ENCODE peak calls at places on chromosomes 2 and 18, in six cellular contexts. One of them, this sample, is unnamed.

GRCh38 chr2:195312662-195313061 is 344.4 kb upstream of the SLC39A10 start:
- DNase-seq in tibial nerve: no peak
- DNase-seq in A549: no peak
- DNase-seq in lower leg skin: no peak
- DNase-seq in esophagus squamous epithelium: no peak
- DNase-seq in suprapubic skin: no peak
- DNase-seq in this sample: no peak

GRCh38 chr2:54497738-54498680 is 41.9 kb downstream of the SPTBN1 start:
- DNase-seq in tibial nerve: no peak
- DNase-seq in A549: no peak
- DNase-seq in lower leg skin: peak; percentile 27
- DNase-seq in esophagus squamous epithelium: no peak
- DNase-seq in suprapubic skin: no peak
- DNase-seq in this sample: peak; percentile 52

GRCh38 chr2:11367170-11367569 is 22.7 kb upstream of the ROCK2 start:
- DNase-seq in tibial nerve: no peak
- DNase-seq in A549: no peak
- DNase-seq in lower leg skin: no peak
- DNase-seq in esophagus squamous epithelium: no peak
- DNase-seq in suprapubic skin: no peak
- DNase-seq in this sample: no peak

GRCh38 chr2:189698020-189698887 is 23.8 kb downstream of the ANKAR start:
- DNase-seq in tibial nerve: peak; percentile 88
- DNase-seq in A549: peak; percentile 10
- DNase-seq in lower leg skin: peak; percentile 33
- DNase-seq in esophagus squamous epithelium: no peak
- DNase-seq in suprapubic skin: no peak
- DNase-seq in this sample: no peak

GRCh38 chr2:950627-950992 is at the start of gene SNTG2:
- DNase-seq in tibial nerve: peak; percentile 11
- DNase-seq in A549: no peak
- DNase-seq in lower leg skin: no peak
- DNase-seq in esophagus squamous epithelium: no peak
- DNase-seq in suprapubic skin: no peak
- DNase-seq in this sample: peak; percentile 37

GRCh38 chr2:46072146-46072820 is 224.9 kb upstream of the EPAS1 start:
- DNase-seq in tibial nerve: no peak
- DNase-seq in A549: no peak
- DNase-seq in lower leg skin: no peak
- DNase-seq in esophagus squamous epithelium: no peak
- DNase-seq in suprapubic skin: no peak
- DNase-seq in this sample: no peak

GRCh38 chr2:60899892-60900249 is 18.5 kb downstream of the REL start:
- DNase-seq in tibial nerve: no peak
- DNase-seq in A549: no peak
- DNase-seq in lower leg skin: no peak
- DNase-seq in esophagus squamous epithelium: no peak
- DNase-seq in suprapubic skin: no peak
- DNase-seq in this sample: no peak

GRCh38 chr2:223697921-223698645 is 95.9 kb upstream of the SCG2 start:
- DNase-seq in tibial nerve: no peak
- DNase-seq in A549: no peak
- DNase-seq in lower leg skin: no peak
- DNase-seq in esophagus squamous epithelium: no peak
- DNase-seq in suprapubic skin: no peak
- DNase-seq in this sample: no peak

GRCh38 chr18:8752329-8752728 is 47.0 kb downstream of the MTCL1 start:
- DNase-seq in tibial nerve: no peak
- DNase-seq in A549: no peak
- DNase-seq in lower leg skin: no peak
- DNase-seq in esophagus squamous epithelium: no peak
- DNase-seq in suprapubic skin: no peak
- DNase-seq in this sample: no peak

GRCh38 chr18:8747440-8747937 is 42.1 kb downstream of the MTCL1 start:
- DNase-seq in tibial nerve: no peak
- DNase-seq in A549: no peak
- DNase-seq in lower leg skin: no peak
- DNase-seq in esophagus squamous epithelium: no peak
- DNase-seq in suprapubic skin: no peak
- DNase-seq in this sample: no peak

GRCh38 chr18:8749492-8749891 is 44.1 kb downstream of the MTCL1 start:
- DNase-seq in tibial nerve: no peak
- DNase-seq in A549: no peak
- DNase-seq in lower leg skin: no peak
- DNase-seq in esophagus squamous epithelium: no peak
- DNase-seq in suprapubic skin: no peak
- DNase-seq in this sample: no peak

GRCh38 chr18:8751692-8752091 is 46.3 kb downstream of the MTCL1 start:
- DNase-seq in tibial nerve: no peak
- DNase-seq in A549: no peak
- DNase-seq in lower leg skin: no peak
- DNase-seq in esophagus squamous epithelium: no peak
- DNase-seq in suprapubic skin: no peak
- DNase-seq in this sample: no peak

DNA sequence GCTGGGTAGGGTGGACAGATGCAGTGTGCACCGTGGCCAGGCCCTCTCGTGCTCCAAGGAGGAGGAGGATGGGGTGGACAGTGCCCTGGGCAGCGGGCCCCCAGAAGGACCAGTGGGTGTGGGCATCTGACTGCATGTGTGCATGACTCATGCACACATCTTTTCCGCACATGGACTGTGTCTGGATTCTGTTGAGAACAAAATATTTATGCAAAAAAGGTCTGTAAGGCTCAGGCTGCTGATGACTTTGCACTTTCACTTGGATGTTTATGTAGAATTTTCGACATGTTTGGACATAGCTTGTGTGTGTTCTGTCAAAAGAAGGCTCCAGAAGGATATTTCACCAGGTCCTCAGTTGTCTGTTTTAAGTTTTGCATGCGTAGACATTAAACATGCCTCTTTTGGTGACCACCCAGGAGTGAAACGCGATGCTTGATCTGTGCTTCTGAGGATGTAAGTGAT is 45.6 kb downstream of the MTCL1 start:
- DNase-seq in tibial nerve: no peak
- DNase-seq in A549: no peak
- DNase-seq in lower leg skin: peak; percentile 37
- DNase-seq in esophagus squamous epithelium: no peak
- DNase-seq in suprapubic skin: no peak
- DNase-seq in this sample: no peak
- H3K4me3 ChIP-seq in tibial nerve: no peak overlapping the region
- H3K4me3 ChIP-seq in A549: no peak overlapping the region
- H3K4me3 ChIP-seq in lower leg skin: no peak overlapping the region
- H3K4me3 ChIP-seq in esophagus squamous epithelium: no peak overlapping the region
- H3K4me3 ChIP-seq in suprapubic skin: no peak overlapping the region
- H3K4me3 ChIP-seq in this sample: no peak overlapping the region

GRCh38 chr2:226984461-226985226 is 148.8 kb downstream of the RHBDD1 start:
- DNase-seq in tibial nerve: no peak
- DNase-seq in A549: no peak
- DNase-seq in lower leg skin: no peak
- DNase-seq in esophagus squamous epithelium: no peak
- DNase-seq in suprapubic skin: no peak
- DNase-seq in this sample: no peak
- TF ChIP-seq POLR2A in tibial nerve: no peak
- TF ChIP-seq POLR2A in A549: no peak
- TF ChIP-seq POLR2A in lower leg skin: no peak
- TF ChIP-seq POLR2A in esophagus squamous epithelium: no peak
- TF ChIP-seq POLR2A in suprapubic skin: no peak
- TF ChIP-seq POLR2A in this sample: no peak

GRCh38 chr2:145166716-145167115 is 646.8 kb upstream of the ZEB2 start:
- DNase-seq in tibial nerve: no peak
- DNase-seq in A549: no peak
- DNase-seq in lower leg skin: no peak
- DNase-seq in esophagus squamous epithelium: no peak
- DNase-seq in suprapubic skin: no peak
- DNase-seq in this sample: no peak
- H3K4me3 ChIP-seq in tibial nerve: no peak overlapping the region
- H3K4me3 ChIP-seq in A549: no peak overlapping the region
- H3K4me3 ChIP-seq in lower leg skin: no peak overlapping the region
- H3K4me3 ChIP-seq in esophagus squamous epithelium: no peak overlapping the region
- H3K4me3 ChIP-seq in suprapubic skin: no peak overlapping the region
- H3K4me3 ChIP-seq in this sample: no peak overlapping the region

GRCh38 chr18:12307871-12308385 is at the start of gene TUBB6:
- DNase-seq in tibial nerve: peak; percentile 49
- DNase-seq in A549: peak; percentile 24
- DNase-seq in lower leg skin: peak; percentile 38
- DNase-seq in esophagus squamous epithelium: no peak
- DNase-seq in suprapubic skin: peak; percentile 84
- DNase-seq in this sample: peak; percentile 88
- TF ChIP-seq POLR2A in tibial nerve: peak; percentile 65
- TF ChIP-seq POLR2A in A549: peak; percentile 81
- TF ChIP-seq POLR2A in lower leg skin: no peak
- TF ChIP-seq POLR2A in esophagus squamous epithelium: peak; percentile 60
- TF ChIP-seq POLR2A in suprapubic skin: peak; percentile 36
- TF ChIP-seq POLR2A in this sample: peak; percentile 56

DNA sequence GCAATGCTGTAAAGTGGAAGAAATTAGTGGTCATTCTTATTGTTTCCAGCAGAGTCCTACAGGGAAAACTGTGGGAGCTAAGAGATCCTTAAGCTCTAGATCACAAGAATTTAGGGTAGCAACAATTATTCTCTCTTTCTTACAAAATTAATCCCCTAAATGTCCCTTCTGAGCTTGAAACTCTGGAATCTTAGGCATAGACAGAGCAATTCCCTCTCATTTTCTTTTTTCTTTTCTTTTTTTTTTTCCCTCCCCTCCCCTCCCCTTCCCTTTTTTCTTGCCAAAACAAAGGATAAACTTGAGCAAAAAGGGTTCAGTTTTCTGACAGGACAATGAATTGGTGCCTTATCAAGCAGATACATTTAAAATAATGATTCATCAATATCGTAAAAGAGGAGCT is 441.0 kb downstream of the DSC3 start:
- DNase-seq in tibial nerve: no peak
- DNase-seq in A549: no peak
- DNase-seq in lower leg skin: no peak
- DNase-seq in esophagus squamous epithelium: no peak
- DNase-seq in suprapubic skin: no peak
- DNase-seq in this sample: no peak
- H3K4me3 ChIP-seq in tibial nerve: no peak overlapping the region
- H3K4me3 ChIP-seq in A549: no peak overlapping the region
- H3K4me3 ChIP-seq in lower leg skin: no peak overlapping the region
- H3K4me3 ChIP-seq in esophagus squamous epithelium: no peak overlapping the region
- H3K4me3 ChIP-seq in suprapubic skin: no peak overlapping the region
- H3K4me3 ChIP-seq in this sample: no peak overlapping the region

DNA sequence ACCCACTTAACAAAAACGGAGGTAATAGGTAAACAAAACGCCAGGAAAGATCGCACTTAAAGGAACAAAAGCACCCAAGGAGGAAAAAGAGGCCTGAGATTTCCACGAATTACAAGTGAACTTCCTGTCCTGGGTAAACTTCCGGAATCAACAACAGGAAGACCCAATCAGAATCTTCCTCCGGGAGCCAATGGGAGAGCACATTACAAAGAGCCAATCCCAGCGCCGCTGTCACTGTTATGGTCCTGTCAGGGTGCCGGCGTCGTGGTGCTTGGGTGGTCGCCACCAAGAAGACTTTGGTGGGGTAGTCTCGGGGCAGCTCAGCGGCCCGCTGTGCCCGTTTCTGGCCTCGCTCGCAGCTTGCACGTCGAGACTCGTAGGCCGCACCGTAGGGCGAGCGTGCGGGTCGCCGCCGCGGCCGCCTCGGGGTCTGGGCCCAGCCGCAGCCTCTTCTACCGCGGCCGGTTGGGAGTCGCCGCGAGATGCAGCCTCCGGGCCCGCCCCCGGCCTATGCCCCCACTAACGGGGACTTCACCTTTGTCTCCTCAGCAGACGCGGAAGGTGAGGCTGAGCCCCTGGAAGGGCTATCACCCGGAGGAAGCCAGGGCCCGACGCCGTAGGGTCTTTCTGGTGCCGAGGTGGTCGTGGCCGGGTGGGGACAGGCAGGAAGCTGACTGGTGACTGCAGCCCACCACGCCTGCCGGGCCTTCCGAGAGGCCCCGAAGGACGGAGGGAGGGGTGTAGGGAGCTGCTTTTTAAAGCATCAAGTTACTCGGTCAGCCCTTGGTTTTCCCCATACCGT is at the start of gene YIPF4:
- DNase-seq in tibial nerve: peak; percentile 98
- DNase-seq in A549: peak; percentile 100
- DNase-seq in lower leg skin: peak; percentile 93
- DNase-seq in esophagus squamous epithelium: peak; percentile 54
- DNase-seq in suprapubic skin: peak; percentile 94
- DNase-seq in this sample: peak; percentile 87
- TF ChIP-seq POLR2A in tibial nerve: peak; percentile 55
- TF ChIP-seq POLR2A in A549: peak; percentile 52
- TF ChIP-seq POLR2A in lower leg skin: no peak
- TF ChIP-seq POLR2A in esophagus squamous epithelium: peak; percentile 58
- TF ChIP-seq POLR2A in suprapubic skin: no peak
- TF ChIP-seq POLR2A in this sample: peak; percentile 75

DNA sequence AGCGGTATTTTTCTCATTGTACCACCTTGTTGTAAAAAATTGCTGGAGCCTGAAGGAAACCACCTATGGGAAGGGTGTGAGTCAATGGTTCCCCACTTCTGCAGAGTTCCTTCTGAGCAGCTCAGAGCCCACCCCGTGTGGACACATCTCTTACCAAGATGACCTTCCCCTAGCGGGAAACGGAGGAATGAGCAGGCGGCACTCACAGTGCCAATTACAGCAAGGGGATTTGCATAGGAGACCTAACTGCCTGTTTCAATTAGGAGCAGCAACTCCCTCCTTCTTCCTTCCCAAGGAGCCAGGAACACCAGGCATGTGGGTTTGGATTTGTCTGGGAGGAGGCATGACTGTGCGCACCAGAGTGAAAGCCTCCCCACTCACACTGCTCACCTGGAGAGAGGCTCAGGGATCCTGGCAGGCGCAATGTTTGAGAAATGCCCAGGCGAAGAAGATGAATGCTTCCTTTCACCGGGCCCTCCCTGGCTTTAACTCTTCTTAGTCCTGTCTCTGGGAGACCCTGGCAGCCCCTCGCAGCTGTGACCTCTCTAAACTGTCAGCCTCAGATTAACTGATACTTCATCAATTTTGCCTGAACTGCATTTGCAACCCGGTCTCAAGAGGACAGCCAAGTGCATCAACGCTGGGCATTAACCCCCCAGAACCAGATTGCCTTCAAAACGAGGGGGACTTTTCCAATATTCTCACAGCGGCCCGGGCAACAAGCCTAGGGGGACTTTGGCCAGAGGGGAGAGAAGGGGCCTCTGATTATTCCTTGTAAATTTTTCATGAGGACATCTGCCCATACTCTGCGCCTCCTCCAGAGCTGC is 94.0 kb downstream of the CMPK2 start:
- DNase-seq in tibial nerve: no peak
- DNase-seq in A549: no peak
- DNase-seq in lower leg skin: no peak
- DNase-seq in esophagus squamous epithelium: no peak
- DNase-seq in suprapubic skin: no peak
- DNase-seq in this sample: no peak
- H3K4me3 ChIP-seq in tibial nerve: no peak overlapping the region
- H3K4me3 ChIP-seq in A549: no peak overlapping the region
- H3K4me3 ChIP-seq in lower leg skin: no peak overlapping the region
- H3K4me3 ChIP-seq in esophagus squamous epithelium: no peak overlapping the region
- H3K4me3 ChIP-seq in suprapubic skin: no peak overlapping the region
- H3K4me3 ChIP-seq in this sample: no peak overlapping the region

GRCh38 chr18:48948112-48949050 is 2.4 kb downstream of the SMAD7 start:
- DNase-seq in tibial nerve: no peak
- DNase-seq in A549: no peak
- DNase-seq in lower leg skin: no peak
- DNase-seq in esophagus squamous epithelium: no peak
- DNase-seq in suprapubic skin: no peak
- DNase-seq in this sample: peak; percentile 57
- TF ChIP-seq POLR2A in tibial nerve: no peak
- TF ChIP-seq POLR2A in A549: no peak
- TF ChIP-seq POLR2A in lower leg skin: no peak
- TF ChIP-seq POLR2A in esophagus squamous epithelium: peak; percentile 5
- TF ChIP-seq POLR2A in suprapubic skin: no peak
- TF ChIP-seq POLR2A in this sample: no peak

This sample was measured in heart left ventricle.